ENCODE peak calls at places on chromosomes 4 and X, in ten cellular contexts. One of them, this sample, is unnamed.

GRCh38 chr4:184312126-184312525 is 94.5 kb upstream of the ENPP6 start:
- DNase-seq in stimulated activated CD4-positive, alpha-beta T cell treated with anti-CD3 and anti-CD28 coated beads, Interleukin-15, amount 100 ng/mL, for 1 hour: no peak
- DNase-seq in NCI-H460: no peak
- DNase-seq in iris pigment epithelial cell: no peak
- DNase-seq in AG10803: no peak
- DNase-seq in ELR: no peak
- DNase-seq in dorsolateral prefrontal cortex: no peak
- DNase-seq in activated CD4-positive, alpha-beta T cell treated with anti-CD3 and anti-CD28 coated beads for 48 hours: no peak
- DNase-seq in substantia nigra: no peak
- DNase-seq in hepatic stellate cell: no peak
- DNase-seq in this sample: no peak

GRCh38 chr4:8840006-8840793 is 31.4 kb downstream of the HMX1 start:
- DNase-seq in stimulated activated CD4-positive, alpha-beta T cell treated with anti-CD3 and anti-CD28 coated beads, Interleukin-15, amount 100 ng/mL, for 1 hour: no peak
- DNase-seq in NCI-H460: no peak
- DNase-seq in iris pigment epithelial cell: no peak
- DNase-seq in AG10803: no peak
- DNase-seq in ELR: no peak
- DNase-seq in dorsolateral prefrontal cortex: peak
- DNase-seq in activated CD4-positive, alpha-beta T cell treated with anti-CD3 and anti-CD28 coated beads for 48 hours: no peak
- DNase-seq in substantia nigra: no peak
- DNase-seq in hepatic stellate cell: no peak
- DNase-seq in this sample: no peak

GRCh38 chrX:21586001-21586400 is 72.1 kb downstream of the KLHL34 start:
- DNase-seq in stimulated activated CD4-positive, alpha-beta T cell treated with anti-CD3 and anti-CD28 coated beads, Interleukin-15, amount 100 ng/mL, for 1 hour: no peak
- DNase-seq in NCI-H460: no peak
- DNase-seq in iris pigment epithelial cell: no peak
- DNase-seq in AG10803: no peak
- DNase-seq in ELR: peak
- DNase-seq in dorsolateral prefrontal cortex: no peak
- DNase-seq in activated CD4-positive, alpha-beta T cell treated with anti-CD3 and anti-CD28 coated beads for 48 hours: no peak
- DNase-seq in substantia nigra: no peak
- DNase-seq in hepatic stellate cell: no peak
- DNase-seq in this sample: no peak

GRCh38 chrX:1486749-1487361 is 34.1 kb upstream of the ASMTL start:
- DNase-seq in stimulated activated CD4-positive, alpha-beta T cell treated with anti-CD3 and anti-CD28 coated beads, Interleukin-15, amount 100 ng/mL, for 1 hour: no peak
- DNase-seq in NCI-H460: no peak
- DNase-seq in iris pigment epithelial cell: no peak
- DNase-seq in AG10803: no peak
- DNase-seq in ELR: no peak
- DNase-seq in dorsolateral prefrontal cortex: no peak
- DNase-seq in activated CD4-positive, alpha-beta T cell treated with anti-CD3 and anti-CD28 coated beads for 48 hours: no peak
- DNase-seq in substantia nigra: no peak
- DNase-seq in hepatic stellate cell: no peak
- DNase-seq in this sample: no peak

GRCh38 chr4:152990471-152991131 is 54.5 kb downstream of the FHDC1 start:
- DNase-seq in stimulated activated CD4-positive, alpha-beta T cell treated with anti-CD3 and anti-CD28 coated beads, Interleukin-15, amount 100 ng/mL, for 1 hour: no peak
- DNase-seq in NCI-H460: peak
- DNase-seq in iris pigment epithelial cell: no peak
- DNase-seq in AG10803: no peak
- DNase-seq in ELR: no peak
- DNase-seq in dorsolateral prefrontal cortex: no peak
- DNase-seq in activated CD4-positive, alpha-beta T cell treated with anti-CD3 and anti-CD28 coated beads for 48 hours: no peak
- DNase-seq in substantia nigra: no peak
- DNase-seq in hepatic stellate cell: no peak
- DNase-seq in this sample: no peak

GRCh38 chr4:152896819-152897218 is 39.3 kb upstream of the FHDC1 start:
- DNase-seq in stimulated activated CD4-positive, alpha-beta T cell treated with anti-CD3 and anti-CD28 coated beads, Interleukin-15, amount 100 ng/mL, for 1 hour: no peak
- DNase-seq in NCI-H460: no peak
- DNase-seq in iris pigment epithelial cell: peak
- DNase-seq in AG10803: peak
- DNase-seq in ELR: no peak
- DNase-seq in dorsolateral prefrontal cortex: no peak
- DNase-seq in activated CD4-positive, alpha-beta T cell treated with anti-CD3 and anti-CD28 coated beads for 48 hours: no peak
- DNase-seq in substantia nigra: no peak
- DNase-seq in hepatic stellate cell: no peak
- DNase-seq in this sample: no peak

GRCh38 chrX:131895002-131895401 is 128.1 kb upstream of the STK26 start:
- DNase-seq in stimulated activated CD4-positive, alpha-beta T cell treated with anti-CD3 and anti-CD28 coated beads, Interleukin-15, amount 100 ng/mL, for 1 hour: no peak
- DNase-seq in NCI-H460: no peak
- DNase-seq in iris pigment epithelial cell: peak
- DNase-seq in AG10803: peak
- DNase-seq in ELR: peak
- DNase-seq in dorsolateral prefrontal cortex: no peak
- DNase-seq in activated CD4-positive, alpha-beta T cell treated with anti-CD3 and anti-CD28 coated beads for 48 hours: no peak
- DNase-seq in substantia nigra: no peak
- DNase-seq in hepatic stellate cell: no peak
- DNase-seq in this sample: no peak

GRCh38 chr4:70041652-70042286 is 8.5 kb upstream of the HTN1 start:
- DNase-seq in stimulated activated CD4-positive, alpha-beta T cell treated with anti-CD3 and anti-CD28 coated beads, Interleukin-15, amount 100 ng/mL, for 1 hour: no peak
- DNase-seq in NCI-H460: no peak
- DNase-seq in iris pigment epithelial cell: no peak
- DNase-seq in AG10803: no peak
- DNase-seq in ELR: no peak
- DNase-seq in dorsolateral prefrontal cortex: no peak
- DNase-seq in activated CD4-positive, alpha-beta T cell treated with anti-CD3 and anti-CD28 coated beads for 48 hours: no peak
- DNase-seq in substantia nigra: no peak
- DNase-seq in hepatic stellate cell: no peak
- DNase-seq in this sample: no peak

GRCh38 chr4:85952518-85952917 is 407.3 kb downstream of the MAPK10 start:
- DNase-seq in stimulated activated CD4-positive, alpha-beta T cell treated with anti-CD3 and anti-CD28 coated beads, Interleukin-15, amount 100 ng/mL, for 1 hour: no peak
- DNase-seq in NCI-H460: no peak
- DNase-seq in iris pigment epithelial cell: peak
- DNase-seq in AG10803: peak
- DNase-seq in ELR: peak
- DNase-seq in dorsolateral prefrontal cortex: no peak
- DNase-seq in activated CD4-positive, alpha-beta T cell treated with anti-CD3 and anti-CD28 coated beads for 48 hours: no peak
- DNase-seq in substantia nigra: no peak
- DNase-seq in hepatic stellate cell: no peak
- DNase-seq in this sample: no peak

GRCh38 chr4:97998203-97998602 is 145.1 kb downstream of the STPG2 start:
- DNase-seq in stimulated activated CD4-positive, alpha-beta T cell treated with anti-CD3 and anti-CD28 coated beads, Interleukin-15, amount 100 ng/mL, for 1 hour: no peak
- DNase-seq in NCI-H460: no peak
- DNase-seq in iris pigment epithelial cell: peak
- DNase-seq in AG10803: no peak
- DNase-seq in ELR: no peak
- DNase-seq in dorsolateral prefrontal cortex: no peak
- DNase-seq in activated CD4-positive, alpha-beta T cell treated with anti-CD3 and anti-CD28 coated beads for 48 hours: no peak
- DNase-seq in substantia nigra: no peak
- DNase-seq in hepatic stellate cell: no peak
- DNase-seq in this sample: no peak

GRCh38 chr4:7157140-7157488 is 35.2 kb upstream of the SORCS2 start:
- DNase-seq in stimulated activated CD4-positive, alpha-beta T cell treated with anti-CD3 and anti-CD28 coated beads, Interleukin-15, amount 100 ng/mL, for 1 hour: no peak
- DNase-seq in NCI-H460: no peak
- DNase-seq in iris pigment epithelial cell: no peak
- DNase-seq in AG10803: no peak
- DNase-seq in ELR: no peak
- DNase-seq in dorsolateral prefrontal cortex: peak
- DNase-seq in activated CD4-positive, alpha-beta T cell treated with anti-CD3 and anti-CD28 coated beads for 48 hours: no peak
- DNase-seq in substantia nigra: no peak
- DNase-seq in hepatic stellate cell: no peak
- DNase-seq in this sample: no peak

GRCh38 chrX:10725071-10725470 is 104.7 kb upstream of the MID1 start:
- DNase-seq in stimulated activated CD4-positive, alpha-beta T cell treated with anti-CD3 and anti-CD28 coated beads, Interleukin-15, amount 100 ng/mL, for 1 hour: no peak
- DNase-seq in NCI-H460: peak
- DNase-seq in iris pigment epithelial cell: peak
- DNase-seq in AG10803: no peak
- DNase-seq in ELR: no peak
- DNase-seq in dorsolateral prefrontal cortex: no peak
- DNase-seq in activated CD4-positive, alpha-beta T cell treated with anti-CD3 and anti-CD28 coated beads for 48 hours: no peak
- DNase-seq in substantia nigra: no peak
- DNase-seq in hepatic stellate cell: peak
- DNase-seq in this sample: peak

GRCh38 chr4:140252742-140253555 is 99.0 kb upstream of the MAML3 start:
- DNase-seq in stimulated activated CD4-positive, alpha-beta T cell treated with anti-CD3 and anti-CD28 coated beads, Interleukin-15, amount 100 ng/mL, for 1 hour: peak
- DNase-seq in NCI-H460: peak
- DNase-seq in iris pigment epithelial cell: peak
- DNase-seq in AG10803: peak
- DNase-seq in ELR: peak
- DNase-seq in dorsolateral prefrontal cortex: peak
- DNase-seq in activated CD4-positive, alpha-beta T cell treated with anti-CD3 and anti-CD28 coated beads for 48 hours: peak
- DNase-seq in substantia nigra: peak
- DNase-seq in hepatic stellate cell: peak
- DNase-seq in this sample: peak

GRCh38 chr4:11606078-11606477 is 177.4 kb upstream of the HS3ST1 start:
- DNase-seq in stimulated activated CD4-positive, alpha-beta T cell treated with anti-CD3 and anti-CD28 coated beads, Interleukin-15, amount 100 ng/mL, for 1 hour: no peak
- DNase-seq in NCI-H460: no peak
- DNase-seq in iris pigment epithelial cell: no peak
- DNase-seq in AG10803: no peak
- DNase-seq in ELR: no peak
- DNase-seq in dorsolateral prefrontal cortex: no peak
- DNase-seq in activated CD4-positive, alpha-beta T cell treated with anti-CD3 and anti-CD28 coated beads for 48 hours: no peak
- DNase-seq in substantia nigra: no peak
- DNase-seq in hepatic stellate cell: no peak
- DNase-seq in this sample: no peak

GRCh38 chr4:15035152-15035551 is 32.9 kb downstream of the CPEB2 start:
- DNase-seq in stimulated activated CD4-positive, alpha-beta T cell treated with anti-CD3 and anti-CD28 coated beads, Interleukin-15, amount 100 ng/mL, for 1 hour: no peak
- DNase-seq in NCI-H460: no peak
- DNase-seq in iris pigment epithelial cell: peak
- DNase-seq in AG10803: no peak
- DNase-seq in ELR: peak
- DNase-seq in dorsolateral prefrontal cortex: no peak
- DNase-seq in activated CD4-positive, alpha-beta T cell treated with anti-CD3 and anti-CD28 coated beads for 48 hours: no peak
- DNase-seq in substantia nigra: no peak
- DNase-seq in hepatic stellate cell: no peak
- DNase-seq in this sample: no peak

GRCh38 chr4:4613641-4614286 is 71.9 kb upstream of the STX18 start:
- DNase-seq in stimulated activated CD4-positive, alpha-beta T cell treated with anti-CD3 and anti-CD28 coated beads, Interleukin-15, amount 100 ng/mL, for 1 hour: no peak
- DNase-seq in NCI-H460: no peak
- DNase-seq in iris pigment epithelial cell: no peak
- DNase-seq in AG10803: peak
- DNase-seq in ELR: no peak
- DNase-seq in dorsolateral prefrontal cortex: no peak
- DNase-seq in activated CD4-positive, alpha-beta T cell treated with anti-CD3 and anti-CD28 coated beads for 48 hours: no peak
- DNase-seq in substantia nigra: no peak
- DNase-seq in hepatic stellate cell: no peak
- DNase-seq in this sample: no peak

GRCh38 chr4:18319456-18319855 is 297.9 kb upstream of the LCORL start:
- DNase-seq in stimulated activated CD4-positive, alpha-beta T cell treated with anti-CD3 and anti-CD28 coated beads, Interleukin-15, amount 100 ng/mL, for 1 hour: no peak
- DNase-seq in NCI-H460: no peak
- DNase-seq in iris pigment epithelial cell: no peak
- DNase-seq in AG10803: no peak
- DNase-seq in ELR: no peak
- DNase-seq in dorsolateral prefrontal cortex: no peak
- DNase-seq in activated CD4-positive, alpha-beta T cell treated with anti-CD3 and anti-CD28 coated beads for 48 hours: no peak
- DNase-seq in substantia nigra: no peak
- DNase-seq in hepatic stellate cell: no peak
- DNase-seq in this sample: no peak

GRCh38 chrX:74450803-74451449 is 29.6 kb downstream of the SLC16A2 start:
- DNase-seq in stimulated activated CD4-positive, alpha-beta T cell treated with anti-CD3 and anti-CD28 coated beads, Interleukin-15, amount 100 ng/mL, for 1 hour: no peak
- DNase-seq in NCI-H460: no peak
- DNase-seq in iris pigment epithelial cell: peak
- DNase-seq in AG10803: peak
- DNase-seq in ELR: peak
- DNase-seq in dorsolateral prefrontal cortex: no peak
- DNase-seq in activated CD4-positive, alpha-beta T cell treated with anti-CD3 and anti-CD28 coated beads for 48 hours: peak
- DNase-seq in substantia nigra: no peak
- DNase-seq in hepatic stellate cell: peak
- DNase-seq in this sample: no peak

GRCh38 chrX:25721564-25721963 is 416.6 kb upstream of the MAGEB18 start:
- DNase-seq in stimulated activated CD4-positive, alpha-beta T cell treated with anti-CD3 and anti-CD28 coated beads, Interleukin-15, amount 100 ng/mL, for 1 hour: no peak
- DNase-seq in NCI-H460: peak
- DNase-seq in iris pigment epithelial cell: peak
- DNase-seq in AG10803: peak
- DNase-seq in ELR: no peak
- DNase-seq in dorsolateral prefrontal cortex: no peak
- DNase-seq in activated CD4-positive, alpha-beta T cell treated with anti-CD3 and anti-CD28 coated beads for 48 hours: no peak
- DNase-seq in substantia nigra: no peak
- DNase-seq in hepatic stellate cell: no peak
- DNase-seq in this sample: no peak

GRCh38 chr4:5707366-5708133 is 809 bp downstream of the EVC2 start:
- DNase-seq in stimulated activated CD4-positive, alpha-beta T cell treated with anti-CD3 and anti-CD28 coated beads, Interleukin-15, amount 100 ng/mL, for 1 hour: no peak
- DNase-seq in NCI-H460: no peak
- DNase-seq in iris pigment epithelial cell: peak
- DNase-seq in AG10803: peak
- DNase-seq in ELR: peak
- DNase-seq in dorsolateral prefrontal cortex: no peak
- DNase-seq in activated CD4-positive, alpha-beta T cell treated with anti-CD3 and anti-CD28 coated beads for 48 hours: no peak
- DNase-seq in substantia nigra: no peak
- DNase-seq in hepatic stellate cell: no peak
- DNase-seq in this sample: no peak

GRCh38 chr4:20422398-20422797 is 170.7 kb downstream of the SLIT2 start:
- DNase-seq in stimulated activated CD4-positive, alpha-beta T cell treated with anti-CD3 and anti-CD28 coated beads, Interleukin-15, amount 100 ng/mL, for 1 hour: no peak
- DNase-seq in NCI-H460: peak
- DNase-seq in iris pigment epithelial cell: peak
- DNase-seq in AG10803: peak
- DNase-seq in ELR: peak
- DNase-seq in dorsolateral prefrontal cortex: no peak
- DNase-seq in activated CD4-positive, alpha-beta T cell treated with anti-CD3 and anti-CD28 coated beads for 48 hours: peak
- DNase-seq in substantia nigra: peak
- DNase-seq in hepatic stellate cell: no peak
- DNase-seq in this sample: no peak

GRCh38 chr4:10267066-10267465 is 150.5 kb upstream of the WDR1 start:
- DNase-seq in stimulated activated CD4-positive, alpha-beta T cell treated with anti-CD3 and anti-CD28 coated beads, Interleukin-15, amount 100 ng/mL, for 1 hour: no peak
- DNase-seq in NCI-H460: no peak
- DNase-seq in iris pigment epithelial cell: no peak
- DNase-seq in AG10803: no peak
- DNase-seq in ELR: no peak
- DNase-seq in dorsolateral prefrontal cortex: no peak
- DNase-seq in activated CD4-positive, alpha-beta T cell treated with anti-CD3 and anti-CD28 coated beads for 48 hours: no peak
- DNase-seq in substantia nigra: no peak
- DNase-seq in hepatic stellate cell: no peak
- DNase-seq in this sample: no peak

GRCh38 chrX:134908235-134908834 is 82.5 kb upstream of the SMIM10 start:
- DNase-seq in stimulated activated CD4-positive, alpha-beta T cell treated with anti-CD3 and anti-CD28 coated beads, Interleukin-15, amount 100 ng/mL, for 1 hour: no peak
- DNase-seq in NCI-H460: no peak
- DNase-seq in iris pigment epithelial cell: peak
- DNase-seq in AG10803: peak
- DNase-seq in ELR: peak
- DNase-seq in dorsolateral prefrontal cortex: no peak
- DNase-seq in activated CD4-positive, alpha-beta T cell treated with anti-CD3 and anti-CD28 coated beads for 48 hours: no peak
- DNase-seq in substantia nigra: no peak
- DNase-seq in hepatic stellate cell: peak
- DNase-seq in this sample: no peak

GRCh38 chrX:68807818-68808217 is 21.0 kb upstream of the EFNB1 start:
- DNase-seq in stimulated activated CD4-positive, alpha-beta T cell treated with anti-CD3 and anti-CD28 coated beads, Interleukin-15, amount 100 ng/mL, for 1 hour: no peak
- DNase-seq in NCI-H460: peak
- DNase-seq in iris pigment epithelial cell: peak
- DNase-seq in AG10803: peak
- DNase-seq in ELR: peak
- DNase-seq in dorsolateral prefrontal cortex: no peak
- DNase-seq in activated CD4-positive, alpha-beta T cell treated with anti-CD3 and anti-CD28 coated beads for 48 hours: no peak
- DNase-seq in substantia nigra: no peak
- DNase-seq in hepatic stellate cell: no peak
- DNase-seq in this sample: no peak

GRCh38 chr4:1169691-1170096 is 2.7 kb downstream of the SPON2 start:
- DNase-seq in stimulated activated CD4-positive, alpha-beta T cell treated with anti-CD3 and anti-CD28 coated beads, Interleukin-15, amount 100 ng/mL, for 1 hour: no peak
- DNase-seq in NCI-H460: no peak
- DNase-seq in iris pigment epithelial cell: no peak
- DNase-seq in AG10803: no peak
- DNase-seq in ELR: no peak
- DNase-seq in dorsolateral prefrontal cortex: no peak
- DNase-seq in activated CD4-positive, alpha-beta T cell treated with anti-CD3 and anti-CD28 coated beads for 48 hours: no peak
- DNase-seq in substantia nigra: no peak
- DNase-seq in hepatic stellate cell: no peak
- DNase-seq in this sample: no peak

GRCh38 chr4:107791902-107792301 is 32.8 kb upstream of the SGMS2 start:
- DNase-seq in stimulated activated CD4-positive, alpha-beta T cell treated with anti-CD3 and anti-CD28 coated beads, Interleukin-15, amount 100 ng/mL, for 1 hour: no peak
- DNase-seq in NCI-H460: no peak
- DNase-seq in iris pigment epithelial cell: no peak
- DNase-seq in AG10803: no peak
- DNase-seq in ELR: no peak
- DNase-seq in dorsolateral prefrontal cortex: no peak
- DNase-seq in activated CD4-positive, alpha-beta T cell treated with anti-CD3 and anti-CD28 coated beads for 48 hours: no peak
- DNase-seq in substantia nigra: no peak
- DNase-seq in hepatic stellate cell: no peak
- DNase-seq in this sample: no peak

GRCh38 chr4:128835498-128836222 is 26.2 kb downstream of the JADE1 start:
- DNase-seq in stimulated activated CD4-positive, alpha-beta T cell treated with anti-CD3 and anti-CD28 coated beads, Interleukin-15, amount 100 ng/mL, for 1 hour: no peak
- DNase-seq in NCI-H460: no peak
- DNase-seq in iris pigment epithelial cell: no peak
- DNase-seq in AG10803: no peak
- DNase-seq in ELR: no peak
- DNase-seq in dorsolateral prefrontal cortex: peak
- DNase-seq in activated CD4-positive, alpha-beta T cell treated with anti-CD3 and anti-CD28 coated beads for 48 hours: no peak
- DNase-seq in substantia nigra: no peak
- DNase-seq in hepatic stellate cell: no peak
- DNase-seq in this sample: no peak

GRCh38 chr4:151415978-151416377 is 7.0 kb downstream of the FHIP1A start:
- DNase-seq in stimulated activated CD4-positive, alpha-beta T cell treated with anti-CD3 and anti-CD28 coated beads, Interleukin-15, amount 100 ng/mL, for 1 hour: no peak
- DNase-seq in NCI-H460: no peak
- DNase-seq in iris pigment epithelial cell: peak
- DNase-seq in AG10803: peak
- DNase-seq in ELR: peak
- DNase-seq in dorsolateral prefrontal cortex: no peak
- DNase-seq in activated CD4-positive, alpha-beta T cell treated with anti-CD3 and anti-CD28 coated beads for 48 hours: no peak
- DNase-seq in substantia nigra: no peak
- DNase-seq in hepatic stellate cell: no peak
- DNase-seq in this sample: no peak